ENCODE peak calls at places on chromosomes 1 and 21, in ten cellular contexts. I is HEK293T; S is GM10248; D is hippocampal formation; Y is SJSA1; M is activated B cell treated with CpG ODN at 0.5 μM for 24 hours; W is stimulated activated CD8-positive, alpha-beta memory T cell treated with anti-CD3 and anti-CD28 coated beads, Interleukin-12 subunit alpha, Interleukin-12 subunit beta, amount 100 ng/mL, for 4 hours; O is stimulated activated naive CD4-positive, alpha-beta T cell; N is NCI-H187; U is C1 segment of cervical spinal cord. E is an unnamed sample.

GRCh38 chr1:17878837-17879236 is 123.7 kb downstream of the ACTL8 start:
- DNase-seq in I (no peak), S (no peak), D (no peak), Y (no peak), M (no peak), W (no peak), O (no peak), N (no peak), U (no peak), E (no peak)

GRCh38 chr21:41613421-41613998 is 105.6 kb upstream of the TMPRSS2 start:
- DNase-seq in I (no peak), S (no peak), D (peak), Y (no peak), M (no peak), W (no peak), O (no peak), N (no peak), U (no peak), E (no peak)

GRCh38 chr1:117605164-117605810 is 561 bp upstream of the TENT5C start:
- DNase-seq in I (peak), S (no peak), D (no peak), Y (no peak), M (no peak), W (no peak), O (no peak), N (no peak), U (peak), E (no peak)

GRCh38 chr1:37484325-37485051 is 10.1 kb downstream of the ZC3H12A start:
- DNase-seq in I (no peak), S (no peak), D (no peak), Y (no peak), M (no peak), W (no peak), O (no peak), N (no peak), U (no peak), E (peak)

GRCh38 chr1:29823536-29823935 is 587.2 kb downstream of the PTPRU start:
- DNase-seq in I (no peak), S (no peak), D (no peak), Y (no peak), M (no peak), W (no peak), O (no peak), N (no peak), U (no peak), E (no peak)

GRCh38 chr1:14987829-14988603 is 165.5 kb upstream of the TMEM51 start:
- DNase-seq in I (no peak), S (no peak), D (no peak), Y (no peak), M (no peak), W (no peak), O (no peak), N (no peak), U (no peak), E (no peak)

GRCh38 chr1:229381234-229381633 is 38.4 kb upstream of the CCSAP start:
- DNase-seq in I (no peak), S (no peak), D (no peak), Y (no peak), M (no peak), W (no peak), O (no peak), N (no peak), U (no peak), E (no peak)

GRCh38 chr1:85582687-85583354 is 2.3 kb downstream of the CCN1 start:
- DNase-seq in I (no peak), S (no peak), D (no peak), Y (no peak), M (no peak), W (no peak), O (no peak), N (no peak), U (no peak), E (no peak)

GRCh38 chr21:34177919-34178567 is 104.7 kb downstream of the MRPS6 start:
- DNase-seq in I (no peak), S (no peak), D (no peak), Y (no peak), M (no peak), W (no peak), O (no peak), N (no peak), U (no peak), E (no peak)

GRCh38 chr1:247854899-247855545 is 2.0 kb upstream of the TRIM58 start:
- DNase-seq in I (no peak), S (no peak), D (no peak), Y (no peak), M (no peak), W (no peak), O (no peak), N (no peak), U (no peak), E (no peak)

GRCh38 chr1:47181955-47182680 is 7.7 kb downstream of the PDZK1IP1 start:
- DNase-seq in I (no peak), S (no peak), D (no peak), Y (no peak), M (no peak), W (no peak), O (no peak), N (no peak), U (no peak), E (no peak)

GRCh38 chr1:209040351-209040750 is 543.2 kb upstream of the CAMK1G start:
- DNase-seq in I (no peak), S (no peak), D (no peak), Y (no peak), M (no peak), W (no peak), O (no peak), N (no peak), U (no peak), E (no peak)

GRCh38 chr1:33342041-33342723 is 21.3 kb upstream of the A3GALT2 start:
- DNase-seq in I (no peak), S (no peak), D (peak), Y (peak), M (no peak), W (no peak), O (no peak), N (peak), U (peak), E (peak)

GRCh38 chr1:19156676-19157075 is 53.4 kb downstream of the UBR4 start:
- DNase-seq in I (no peak), S (no peak), D (peak), Y (no peak), M (no peak), W (no peak), O (no peak), N (no peak), U (no peak), E (peak)

GRCh38 chr1:68168545-68169065 is 63.7 kb downstream of the WLS start:
- DNase-seq in I (no peak), S (no peak), D (no peak), Y (no peak), M (no peak), W (no peak), O (no peak), N (no peak), U (no peak), E (no peak)

GRCh38 chr1:157748262-157748817 is 28.6 kb downstream of the FCRL2 start:
- DNase-seq in I (no peak), S (no peak), D (no peak), Y (no peak), M (no peak), W (no peak), O (no peak), N (no peak), U (no peak), E (no peak)

GRCh38 chr1:199007423-199007822 is 368.6 kb downstream of the PTPRC start:
- DNase-seq in I (no peak), S (no peak), D (no peak), Y (no peak), M (no peak), W (no peak), O (no peak), N (no peak), U (no peak), E (no peak)

GRCh38 chr1:177871633-177872562 is 98.0 kb downstream of the SEC16B start:
- DNase-seq in I (no peak), S (no peak), D (no peak), Y (no peak), M (no peak), W (no peak), O (no peak), N (peak), U (no peak), E (no peak)

GRCh38 chr1:168202941-168203654 is 22.7 kb upstream of the SFT2D2 start:
- DNase-seq in I (no peak), S (no peak), D (no peak), Y (no peak), M (no peak), W (no peak), O (no peak), N (no peak), U (no peak), E (no peak)

GRCh38 chr1:58768971-58769808 is 14.7 kb downstream of the JUN start:
- DNase-seq in I (peak), S (no peak), D (peak), Y (peak), M (no peak), W (no peak), O (peak), N (peak), U (peak), E (no peak)

GRCh38 chr1:162367073-162367472 is 9.6 kb downstream of the SPATA46 start:
- DNase-seq in I (no peak), S (no peak), D (no peak), Y (no peak), M (no peak), W (no peak), O (no peak), N (no peak), U (no peak), E (no peak)

GRCh38 chr1:59815892-59816291 is 1.1 kb downstream of the HOOK1 start:
- DNase-seq in I (no peak), S (no peak), D (no peak), Y (no peak), M (no peak), W (no peak), O (no peak), N (no peak), U (no peak), E (no peak)

GRCh38 chr1:182291584-182292192 is 99.9 kb downstream of the GLUL start:
- DNase-seq in I (no peak), S (no peak), D (no peak), Y (no peak), M (no peak), W (no peak), O (no peak), N (no peak), U (no peak), E (no peak)

GRCh38 chr1:60880202-60880601 is 202.2 kb upstream of the NFIA start:
- DNase-seq in I (no peak), S (no peak), D (no peak), Y (no peak), M (no peak), W (no peak), O (no peak), N (no peak), U (no peak), E (no peak)

GRCh38 chr1:167472729-167473529 is 45.4 kb downstream of the CD247 start:
- DNase-seq in I (no peak), S (no peak), D (no peak), Y (no peak), M (no peak), W (no peak), O (no peak), N (no peak), U (no peak), E (no peak)

GRCh38 chr1:227369102-227369760 is 50.9 kb upstream of the CDC42BPA start:
- DNase-seq in I (no peak), S (no peak), D (no peak), Y (no peak), M (no peak), W (no peak), O (no peak), N (no peak), U (no peak), E (no peak)

GRCh38 chr1:104878203-104878911 is 1128.7 kb downstream of the AMY1C start:
- DNase-seq in I (no peak), S (no peak), D (no peak), Y (no peak), M (no peak), W (no peak), O (no peak), N (no peak), U (no peak), E (no peak)

GRCh38 chr1:75501565-75501964 is 109.3 kb downstream of the SLC44A5 start:
- DNase-seq in I (no peak), S (no peak), D (no peak), Y (no peak), M (no peak), W (no peak), O (no peak), N (no peak), U (no peak), E (no peak)

GRCh38 chr1:241624925-241625324 is 15.2 kb downstream of the CHML start:
- DNase-seq in I (no peak), S (no peak), D (no peak), Y (no peak), M (no peak), W (no peak), O (no peak), N (no peak), U (no peak), E (no peak)

GRCh38 chr21:25373126-25374082 is 233.9 kb downstream of the MRPL39 start:
- DNase-seq in I (no peak), S (no peak), D (no peak), Y (peak), M (no peak), W (no peak), O (no peak), N (no peak), U (no peak), E (no peak)

GRCh38 chr1:74324684-74325448 is 89.7 kb downstream of the TNNI3K start:
- DNase-seq in I (no peak), S (no peak), D (no peak), Y (no peak), M (no peak), W (no peak), O (no peak), N (no peak), U (no peak), E (no peak)

E was measured in PC-9.